ENCODE peak calls at places on chromosomes 11 and 22, in eight cellular contexts. One of them, this sample, is unnamed.

GRCh38 chr11:63945482-63946163 is 6.8 kb downstream of the NAA40 start:
- DNase-seq in CD8-positive, alpha-beta T cell: no peak
- DNase-seq in NCI-H2081: peak
- DNase-seq in stimulated activated CD4-positive, alpha-beta T cell treated with anti-CD3 and anti-CD28 coated beads, Interleukin-2, amount 100 ng/mL, for 24 hours: peak
- DNase-seq in NAMALWA: peak
- DNase-seq in HL-60: peak
- DNase-seq in LoVo: peak
- DNase-seq in stimulated activated CD8-positive, alpha-beta memory T cell treated with anti-CD3 and anti-CD28 coated beads, Interleukin-4, amount 100 ng/mL, for 1 hour: no peak
- DNase-seq in this sample: peak

GRCh38 chr11:79285756-79286155 is 155.1 kb downstream of the TENM4 start:
- DNase-seq in CD8-positive, alpha-beta T cell: no peak
- DNase-seq in NCI-H2081: no peak
- DNase-seq in stimulated activated CD4-positive, alpha-beta T cell treated with anti-CD3 and anti-CD28 coated beads, Interleukin-2, amount 100 ng/mL, for 24 hours: no peak
- DNase-seq in NAMALWA: no peak
- DNase-seq in HL-60: no peak
- DNase-seq in LoVo: no peak
- DNase-seq in stimulated activated CD8-positive, alpha-beta memory T cell treated with anti-CD3 and anti-CD28 coated beads, Interleukin-4, amount 100 ng/mL, for 1 hour: no peak
- DNase-seq in this sample: no peak

GRCh38 chr11:13119928-13120520 is 110.9 kb downstream of the RASSF10 start:
- DNase-seq in CD8-positive, alpha-beta T cell: no peak
- DNase-seq in NCI-H2081: no peak
- DNase-seq in stimulated activated CD4-positive, alpha-beta T cell treated with anti-CD3 and anti-CD28 coated beads, Interleukin-2, amount 100 ng/mL, for 24 hours: no peak
- DNase-seq in NAMALWA: no peak
- DNase-seq in HL-60: no peak
- DNase-seq in LoVo: no peak
- DNase-seq in stimulated activated CD8-positive, alpha-beta memory T cell treated with anti-CD3 and anti-CD28 coated beads, Interleukin-4, amount 100 ng/mL, for 1 hour: no peak
- DNase-seq in this sample: no peak

GRCh38 chr11:115944596-115944995 is 440.4 kb upstream of the CADM1 start:
- DNase-seq in CD8-positive, alpha-beta T cell: no peak
- DNase-seq in NCI-H2081: no peak
- DNase-seq in stimulated activated CD4-positive, alpha-beta T cell treated with anti-CD3 and anti-CD28 coated beads, Interleukin-2, amount 100 ng/mL, for 24 hours: no peak
- DNase-seq in NAMALWA: no peak
- DNase-seq in HL-60: no peak
- DNase-seq in LoVo: no peak
- DNase-seq in stimulated activated CD8-positive, alpha-beta memory T cell treated with anti-CD3 and anti-CD28 coated beads, Interleukin-4, amount 100 ng/mL, for 1 hour: no peak
- DNase-seq in this sample: no peak

GRCh38 chr11:12198261-12198925 is 88.0 kb downstream of the MICAL2 start:
- DNase-seq in CD8-positive, alpha-beta T cell: no peak
- DNase-seq in NCI-H2081: no peak
- DNase-seq in stimulated activated CD4-positive, alpha-beta T cell treated with anti-CD3 and anti-CD28 coated beads, Interleukin-2, amount 100 ng/mL, for 24 hours: no peak
- DNase-seq in NAMALWA: no peak
- DNase-seq in HL-60: no peak
- DNase-seq in LoVo: no peak
- DNase-seq in stimulated activated CD8-positive, alpha-beta memory T cell treated with anti-CD3 and anti-CD28 coated beads, Interleukin-4, amount 100 ng/mL, for 1 hour: no peak
- DNase-seq in this sample: no peak

GRCh38 chr11:554824-555499 is 5.6 kb downstream of the LMNTD2 start:
- DNase-seq in CD8-positive, alpha-beta T cell: peak
- DNase-seq in NCI-H2081: peak
- DNase-seq in stimulated activated CD4-positive, alpha-beta T cell treated with anti-CD3 and anti-CD28 coated beads, Interleukin-2, amount 100 ng/mL, for 24 hours: peak
- DNase-seq in NAMALWA: peak
- DNase-seq in HL-60: peak
- DNase-seq in LoVo: peak
- DNase-seq in stimulated activated CD8-positive, alpha-beta memory T cell treated with anti-CD3 and anti-CD28 coated beads, Interleukin-4, amount 100 ng/mL, for 1 hour: peak
- DNase-seq in this sample: peak

GRCh38 chr11:45075519-45075918 is 70.9 kb upstream of the PRDM11 start:
- DNase-seq in CD8-positive, alpha-beta T cell: no peak
- DNase-seq in NCI-H2081: no peak
- DNase-seq in stimulated activated CD4-positive, alpha-beta T cell treated with anti-CD3 and anti-CD28 coated beads, Interleukin-2, amount 100 ng/mL, for 24 hours: no peak
- DNase-seq in NAMALWA: no peak
- DNase-seq in HL-60: no peak
- DNase-seq in LoVo: no peak
- DNase-seq in stimulated activated CD8-positive, alpha-beta memory T cell treated with anti-CD3 and anti-CD28 coated beads, Interleukin-4, amount 100 ng/mL, for 1 hour: no peak
- DNase-seq in this sample: no peak

GRCh38 chr11:828501-829115 is 889 bp downstream of the CRACR2B start:
- DNase-seq in CD8-positive, alpha-beta T cell: no peak
- DNase-seq in NCI-H2081: no peak
- DNase-seq in stimulated activated CD4-positive, alpha-beta T cell treated with anti-CD3 and anti-CD28 coated beads, Interleukin-2, amount 100 ng/mL, for 24 hours: no peak
- DNase-seq in NAMALWA: no peak
- DNase-seq in HL-60: no peak
- DNase-seq in LoVo: no peak
- DNase-seq in stimulated activated CD8-positive, alpha-beta memory T cell treated with anti-CD3 and anti-CD28 coated beads, Interleukin-4, amount 100 ng/mL, for 1 hour: no peak
- DNase-seq in this sample: no peak

GRCh38 chr22:32590556-32590955 is 115.9 kb downstream of the FBXO7 start:
- DNase-seq in CD8-positive, alpha-beta T cell: no peak
- DNase-seq in NCI-H2081: no peak
- DNase-seq in stimulated activated CD4-positive, alpha-beta T cell treated with anti-CD3 and anti-CD28 coated beads, Interleukin-2, amount 100 ng/mL, for 24 hours: no peak
- DNase-seq in NAMALWA: no peak
- DNase-seq in HL-60: no peak
- DNase-seq in LoVo: no peak
- DNase-seq in stimulated activated CD8-positive, alpha-beta memory T cell treated with anti-CD3 and anti-CD28 coated beads, Interleukin-4, amount 100 ng/mL, for 1 hour: no peak
- DNase-seq in this sample: no peak

GRCh38 chr22:38569181-38569971 is 607 bp downstream of the DMC1 start:
- DNase-seq in CD8-positive, alpha-beta T cell: no peak
- DNase-seq in NCI-H2081: no peak
- DNase-seq in stimulated activated CD4-positive, alpha-beta T cell treated with anti-CD3 and anti-CD28 coated beads, Interleukin-2, amount 100 ng/mL, for 24 hours: no peak
- DNase-seq in NAMALWA: peak
- DNase-seq in HL-60: no peak
- DNase-seq in LoVo: no peak
- DNase-seq in stimulated activated CD8-positive, alpha-beta memory T cell treated with anti-CD3 and anti-CD28 coated beads, Interleukin-4, amount 100 ng/mL, for 1 hour: no peak
- DNase-seq in this sample: peak

GRCh38 chr11:17748044-17748443 is 13.5 kb downstream of the KCNC1 start:
- DNase-seq in CD8-positive, alpha-beta T cell: no peak
- DNase-seq in NCI-H2081: no peak
- DNase-seq in stimulated activated CD4-positive, alpha-beta T cell treated with anti-CD3 and anti-CD28 coated beads, Interleukin-2, amount 100 ng/mL, for 24 hours: no peak
- DNase-seq in NAMALWA: no peak
- DNase-seq in HL-60: no peak
- DNase-seq in LoVo: no peak
- DNase-seq in stimulated activated CD8-positive, alpha-beta memory T cell treated with anti-CD3 and anti-CD28 coated beads, Interleukin-4, amount 100 ng/mL, for 1 hour: no peak
- DNase-seq in this sample: no peak

GRCh38 chr11:12174145-12175143 is 64.1 kb downstream of the MICAL2 start:
- DNase-seq in CD8-positive, alpha-beta T cell: no peak
- DNase-seq in NCI-H2081: no peak
- DNase-seq in stimulated activated CD4-positive, alpha-beta T cell treated with anti-CD3 and anti-CD28 coated beads, Interleukin-2, amount 100 ng/mL, for 24 hours: no peak
- DNase-seq in NAMALWA: no peak
- DNase-seq in HL-60: no peak
- DNase-seq in LoVo: no peak
- DNase-seq in stimulated activated CD8-positive, alpha-beta memory T cell treated with anti-CD3 and anti-CD28 coated beads, Interleukin-4, amount 100 ng/mL, for 1 hour: no peak
- DNase-seq in this sample: no peak

GRCh38 chr22:44386386-44387035 is 73.8 kb upstream of the SHISAL1 start:
- DNase-seq in CD8-positive, alpha-beta T cell: no peak
- DNase-seq in NCI-H2081: no peak
- DNase-seq in stimulated activated CD4-positive, alpha-beta T cell treated with anti-CD3 and anti-CD28 coated beads, Interleukin-2, amount 100 ng/mL, for 24 hours: no peak
- DNase-seq in NAMALWA: no peak
- DNase-seq in HL-60: no peak
- DNase-seq in LoVo: no peak
- DNase-seq in stimulated activated CD8-positive, alpha-beta memory T cell treated with anti-CD3 and anti-CD28 coated beads, Interleukin-4, amount 100 ng/mL, for 1 hour: no peak
- DNase-seq in this sample: no peak

GRCh38 chr22:26942301-26942927 is 285.0 kb downstream of the MIAT start:
- DNase-seq in CD8-positive, alpha-beta T cell: no peak
- DNase-seq in NCI-H2081: no peak
- DNase-seq in stimulated activated CD4-positive, alpha-beta T cell treated with anti-CD3 and anti-CD28 coated beads, Interleukin-2, amount 100 ng/mL, for 24 hours: no peak
- DNase-seq in NAMALWA: no peak
- DNase-seq in HL-60: no peak
- DNase-seq in LoVo: no peak
- DNase-seq in stimulated activated CD8-positive, alpha-beta memory T cell treated with anti-CD3 and anti-CD28 coated beads, Interleukin-4, amount 100 ng/mL, for 1 hour: no peak
- DNase-seq in this sample: no peak

This sample was measured in H1.